ENCODE peak calls at places on chromosomes 13 and 19, in eight cellular contexts. One of them, this sample, is unnamed.

GRCh38 chr19:30228726-30229523 is 143.3 kb upstream of the ZNF536 start:
- DNase-seq in heart left ventricle: no peak
- DNase-seq in gastrocnemius medialis: no peak
- DNase-seq in tibial artery: no peak
- DNase-seq in fibroblast of pulmonary artery: peak; percentile 10
- DNase-seq in epithelial cell of esophagus: no peak
- DNase-seq in mucosa of descending colon: no peak
- DNase-seq in osteoblast: peak; percentile 86
- DNase-seq in this sample: peak; percentile 7

GRCh38 chr19:2329528-2329927 is 1.0 kb downstream of the SPPL2B start:
- DNase-seq in heart left ventricle: no peak
- DNase-seq in gastrocnemius medialis: no peak
- DNase-seq in tibial artery: no peak
- DNase-seq in fibroblast of pulmonary artery: no peak
- DNase-seq in epithelial cell of esophagus: no peak
- DNase-seq in mucosa of descending colon: peak; percentile 36
- DNase-seq in osteoblast: no peak
- DNase-seq in this sample: no peak

GRCh38 chr13:91298060-91298459 is 49.4 kb upstream of the MIR17HG start:
- DNase-seq in heart left ventricle: no peak
- DNase-seq in gastrocnemius medialis: no peak
- DNase-seq in tibial artery: no peak
- DNase-seq in fibroblast of pulmonary artery: no peak
- DNase-seq in epithelial cell of esophagus: no peak
- DNase-seq in mucosa of descending colon: no peak
- DNase-seq in osteoblast: no peak
- DNase-seq in this sample: no peak

GRCh38 chr13:67351915-67352314 is 121.8 kb upstream of the PCDH9 start:
- DNase-seq in heart left ventricle: no peak
- DNase-seq in gastrocnemius medialis: no peak
- DNase-seq in tibial artery: no peak
- DNase-seq in fibroblast of pulmonary artery: peak; percentile 30
- DNase-seq in epithelial cell of esophagus: peak; percentile 30
- DNase-seq in mucosa of descending colon: no peak
- DNase-seq in osteoblast: no peak
- DNase-seq in this sample: peak; percentile 12

GRCh38 chr19:51272183-51272817 is 21.4 kb downstream of the SIGLECL1 start:
- DNase-seq in heart left ventricle: no peak
- DNase-seq in gastrocnemius medialis: no peak
- DNase-seq in tibial artery: no peak
- DNase-seq in fibroblast of pulmonary artery: no peak
- DNase-seq in epithelial cell of esophagus: no peak
- DNase-seq in mucosa of descending colon: no peak
- DNase-seq in osteoblast: peak; percentile 41
- DNase-seq in this sample: no peak

GRCh38 chr13:23505007-23505406 is 65.2 kb upstream of the TNFRSF19 start:
- DNase-seq in heart left ventricle: no peak
- DNase-seq in gastrocnemius medialis: no peak
- DNase-seq in tibial artery: no peak
- DNase-seq in fibroblast of pulmonary artery: peak; percentile 28
- DNase-seq in epithelial cell of esophagus: peak; percentile 12
- DNase-seq in mucosa of descending colon: no peak
- DNase-seq in osteoblast: peak; percentile 57
- DNase-seq in this sample: peak; percentile 41

GRCh38 chr19:294819-295686 is 3.9 kb upstream of the PLPP2 start:
- DNase-seq in heart left ventricle: peak; percentile 73
- DNase-seq in gastrocnemius medialis: no peak
- DNase-seq in tibial artery: no peak
- DNase-seq in fibroblast of pulmonary artery: peak; percentile 29
- DNase-seq in epithelial cell of esophagus: peak; percentile 40
- DNase-seq in mucosa of descending colon: peak; percentile 59
- DNase-seq in osteoblast: peak; percentile 98
- DNase-seq in this sample: peak; percentile 10

GRCh38 chr13:46893221-46893620 is 3.6 kb downstream of the HTR2A start:
- DNase-seq in heart left ventricle: no peak
- DNase-seq in gastrocnemius medialis: no peak
- DNase-seq in tibial artery: no peak
- DNase-seq in fibroblast of pulmonary artery: no peak
- DNase-seq in epithelial cell of esophagus: no peak
- DNase-seq in mucosa of descending colon: no peak
- DNase-seq in osteoblast: no peak
- DNase-seq in this sample: no peak

GRCh38 chr19:5895409-5895808 is 8.2 kb downstream of the NDUFA11 start:
- DNase-seq in heart left ventricle: no peak
- DNase-seq in gastrocnemius medialis: no peak
- DNase-seq in tibial artery: no peak
- DNase-seq in fibroblast of pulmonary artery: no peak
- DNase-seq in epithelial cell of esophagus: no peak
- DNase-seq in mucosa of descending colon: no peak
- DNase-seq in osteoblast: peak; percentile 44
- DNase-seq in this sample: no peak

GRCh38 chr13:76523740-76524382 is 362.3 kb downstream of the KCTD12 start:
- DNase-seq in heart left ventricle: no peak
- DNase-seq in gastrocnemius medialis: no peak
- DNase-seq in tibial artery: no peak
- DNase-seq in fibroblast of pulmonary artery: no peak
- DNase-seq in epithelial cell of esophagus: no peak
- DNase-seq in mucosa of descending colon: no peak
- DNase-seq in osteoblast: no peak
- DNase-seq in this sample: no peak

GRCh38 chr19:45994989-45995714 is at the start of gene CCDC61:
- DNase-seq in heart left ventricle: peak; percentile 95
- DNase-seq in gastrocnemius medialis: peak; percentile 98
- DNase-seq in tibial artery: peak; percentile 95
- DNase-seq in fibroblast of pulmonary artery: peak; percentile 100
- DNase-seq in epithelial cell of esophagus: peak; percentile 99
- DNase-seq in mucosa of descending colon: peak; percentile 96
- DNase-seq in osteoblast: peak; percentile 99
- DNase-seq in this sample: peak; percentile 100

GRCh38 chr19:8036438-8037099 is 16.0 kb upstream of the CCL25 start:
- DNase-seq in heart left ventricle: no peak
- DNase-seq in gastrocnemius medialis: no peak
- DNase-seq in tibial artery: no peak
- DNase-seq in fibroblast of pulmonary artery: no peak
- DNase-seq in epithelial cell of esophagus: no peak
- DNase-seq in mucosa of descending colon: no peak
- DNase-seq in osteoblast: no peak
- DNase-seq in this sample: no peak

GRCh38 chr13:30978981-30979956 is 46.8 kb downstream of the TEX26 start:
- DNase-seq in heart left ventricle: no peak
- DNase-seq in gastrocnemius medialis: no peak
- DNase-seq in tibial artery: no peak
- DNase-seq in fibroblast of pulmonary artery: peak; percentile 25
- DNase-seq in epithelial cell of esophagus: peak; percentile 29
- DNase-seq in mucosa of descending colon: peak; percentile 77
- DNase-seq in osteoblast: no peak
- DNase-seq in this sample: no peak

GRCh38 chr13:28499579-28499978 is 4.7 kb upstream of the FLT1 start:
- DNase-seq in heart left ventricle: no peak
- DNase-seq in gastrocnemius medialis: no peak
- DNase-seq in tibial artery: no peak
- DNase-seq in fibroblast of pulmonary artery: no peak
- DNase-seq in epithelial cell of esophagus: peak; percentile 24
- DNase-seq in mucosa of descending colon: no peak
- DNase-seq in osteoblast: peak; percentile 81
- DNase-seq in this sample: peak; percentile 45

GRCh38 chr13:99347911-99348451 is 40.8 kb upstream of the GPR183 start:
- DNase-seq in heart left ventricle: no peak
- DNase-seq in gastrocnemius medialis: peak; percentile 71
- DNase-seq in tibial artery: no peak
- DNase-seq in fibroblast of pulmonary artery: no peak
- DNase-seq in epithelial cell of esophagus: no peak
- DNase-seq in mucosa of descending colon: no peak
- DNase-seq in osteoblast: no peak
- DNase-seq in this sample: no peak

GRCh38 chr19:57671124-57671895 is 2.6 kb downstream of the ZSCAN4 start:
- DNase-seq in heart left ventricle: no peak
- DNase-seq in gastrocnemius medialis: no peak
- DNase-seq in tibial artery: no peak
- DNase-seq in fibroblast of pulmonary artery: no peak
- DNase-seq in epithelial cell of esophagus: no peak
- DNase-seq in mucosa of descending colon: no peak
- DNase-seq in osteoblast: no peak
- DNase-seq in this sample: peak; percentile 7

GRCh38 chr19:7349231-7349591 is 474 bp downstream of the ARHGEF18 start:
- DNase-seq in heart left ventricle: no peak
- DNase-seq in gastrocnemius medialis: no peak
- DNase-seq in tibial artery: no peak
- DNase-seq in fibroblast of pulmonary artery: no peak
- DNase-seq in epithelial cell of esophagus: no peak
- DNase-seq in mucosa of descending colon: no peak
- DNase-seq in osteoblast: no peak
- DNase-seq in this sample: no peak

GRCh38 chr19:45402469-45403070 is 2.3 kb downstream of the PPP1R13L start:
- DNase-seq in heart left ventricle: peak; percentile 76
- DNase-seq in gastrocnemius medialis: no peak
- DNase-seq in tibial artery: no peak
- DNase-seq in fibroblast of pulmonary artery: no peak
- DNase-seq in epithelial cell of esophagus: peak; percentile 90
- DNase-seq in mucosa of descending colon: peak; percentile 52
- DNase-seq in osteoblast: peak; percentile 91
- DNase-seq in this sample: no peak

GRCh38 chr19:588758-589692 is 656 bp upstream of the HCN2 start:
- DNase-seq in heart left ventricle: peak; percentile 59
- DNase-seq in gastrocnemius medialis: no peak
- DNase-seq in tibial artery: no peak
- DNase-seq in fibroblast of pulmonary artery: no peak
- DNase-seq in epithelial cell of esophagus: no peak
- DNase-seq in mucosa of descending colon: no peak
- DNase-seq in osteoblast: no peak
- DNase-seq in this sample: no peak

GRCh38 chr13:25982908-25983307 is 68.9 kb downstream of the SHISA2 start:
- DNase-seq in heart left ventricle: no peak
- DNase-seq in gastrocnemius medialis: no peak
- DNase-seq in tibial artery: no peak
- DNase-seq in fibroblast of pulmonary artery: peak; percentile 6
- DNase-seq in epithelial cell of esophagus: peak; percentile 13
- DNase-seq in mucosa of descending colon: no peak
- DNase-seq in osteoblast: no peak
- DNase-seq in this sample: no peak

GRCh38 chr19:9498183-9498902 is at the start of gene ZNF560:
- DNase-seq in heart left ventricle: peak; percentile 51
- DNase-seq in gastrocnemius medialis: no peak
- DNase-seq in tibial artery: no peak
- DNase-seq in fibroblast of pulmonary artery: peak; percentile 27
- DNase-seq in epithelial cell of esophagus: peak; percentile 4
- DNase-seq in mucosa of descending colon: no peak
- DNase-seq in osteoblast: no peak
- DNase-seq in this sample: peak; percentile 21

GRCh38 chr13:69761581-69761980 is 346.0 kb upstream of the ATXN8OS start:
- DNase-seq in heart left ventricle: no peak
- DNase-seq in gastrocnemius medialis: no peak
- DNase-seq in tibial artery: no peak
- DNase-seq in fibroblast of pulmonary artery: no peak
- DNase-seq in epithelial cell of esophagus: no peak
- DNase-seq in mucosa of descending colon: no peak
- DNase-seq in osteoblast: no peak
- DNase-seq in this sample: no peak

GRCh38 chr19:28488006-28488405 is 724.9 kb downstream of the UQCRFS1 start:
- DNase-seq in heart left ventricle: no peak
- DNase-seq in gastrocnemius medialis: no peak
- DNase-seq in tibial artery: no peak
- DNase-seq in fibroblast of pulmonary artery: no peak
- DNase-seq in epithelial cell of esophagus: no peak
- DNase-seq in mucosa of descending colon: peak; percentile 57
- DNase-seq in osteoblast: no peak
- DNase-seq in this sample: no peak

GRCh38 chr13:53198017-53198416 is 169.4 kb downstream of the OLFM4 start:
- DNase-seq in heart left ventricle: no peak
- DNase-seq in gastrocnemius medialis: no peak
- DNase-seq in tibial artery: no peak
- DNase-seq in fibroblast of pulmonary artery: no peak
- DNase-seq in epithelial cell of esophagus: no peak
- DNase-seq in mucosa of descending colon: no peak
- DNase-seq in osteoblast: no peak
- DNase-seq in this sample: no peak
- TF ChIP-seq CTCF in heart left ventricle: no peak
- TF ChIP-seq CTCF in gastrocnemius medialis: no peak
- TF ChIP-seq CTCF in tibial artery: no peak
- TF ChIP-seq CTCF in fibroblast of pulmonary artery: no peak
- TF ChIP-seq CTCF in epithelial cell of esophagus: no peak
- TF ChIP-seq CTCF in mucosa of descending colon: no peak
- TF ChIP-seq CTCF in osteoblast: no peak
- TF ChIP-seq CTCF in this sample: no peak

GRCh38 chr19:13872695-13873389 is 4.1 kb upstream of the NANOS3 start:
- DNase-seq in heart left ventricle: no peak
- DNase-seq in gastrocnemius medialis: no peak
- DNase-seq in tibial artery: no peak
- DNase-seq in fibroblast of pulmonary artery: no peak
- DNase-seq in epithelial cell of esophagus: no peak
- DNase-seq in mucosa of descending colon: no peak
- DNase-seq in osteoblast: peak; percentile 91
- DNase-seq in this sample: no peak
- TF ChIP-seq CTCF in heart left ventricle: peak; percentile 17
- TF ChIP-seq CTCF in gastrocnemius medialis: no peak
- TF ChIP-seq CTCF in tibial artery: no peak
- TF ChIP-seq CTCF in fibroblast of pulmonary artery: no peak
- TF ChIP-seq CTCF in epithelial cell of esophagus: peak; percentile 20
- TF ChIP-seq CTCF in mucosa of descending colon: no peak
- TF ChIP-seq CTCF in osteoblast: peak; percentile 13
- TF ChIP-seq CTCF in this sample: no peak

DNA sequence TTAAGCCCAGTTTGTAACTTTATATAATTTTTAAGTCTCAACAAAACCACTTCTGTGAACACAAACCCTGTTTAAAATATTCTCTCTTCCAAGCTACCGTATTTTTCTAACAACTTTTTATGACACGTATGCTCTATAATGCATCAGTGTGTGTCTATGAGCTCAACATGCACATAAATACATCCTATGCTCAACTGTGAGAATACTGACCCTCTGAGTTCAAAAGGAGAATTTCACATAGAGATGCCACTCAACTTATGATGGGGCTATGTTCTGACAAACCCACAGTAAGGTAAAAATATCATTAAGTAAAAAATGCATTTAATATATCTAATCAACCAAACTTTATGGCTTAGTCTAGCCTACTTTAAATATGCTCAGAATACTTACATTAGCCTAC is 1139.7 kb upstream of the SPRY2 start:
- DNase-seq in heart left ventricle: no peak
- DNase-seq in gastrocnemius medialis: no peak
- DNase-seq in tibial artery: no peak
- DNase-seq in fibroblast of pulmonary artery: no peak
- DNase-seq in epithelial cell of esophagus: peak; percentile 38
- DNase-seq in mucosa of descending colon: no peak
- DNase-seq in osteoblast: no peak
- DNase-seq in this sample: no peak
- TF ChIP-seq CTCF in heart left ventricle: no peak
- TF ChIP-seq CTCF in gastrocnemius medialis: no peak
- TF ChIP-seq CTCF in tibial artery: no peak
- TF ChIP-seq CTCF in fibroblast of pulmonary artery: no peak
- TF ChIP-seq CTCF in epithelial cell of esophagus: peak; percentile 48
- TF ChIP-seq CTCF in mucosa of descending colon: no peak
- TF ChIP-seq CTCF in osteoblast: no peak
- TF ChIP-seq CTCF in this sample: no peak

DNA sequence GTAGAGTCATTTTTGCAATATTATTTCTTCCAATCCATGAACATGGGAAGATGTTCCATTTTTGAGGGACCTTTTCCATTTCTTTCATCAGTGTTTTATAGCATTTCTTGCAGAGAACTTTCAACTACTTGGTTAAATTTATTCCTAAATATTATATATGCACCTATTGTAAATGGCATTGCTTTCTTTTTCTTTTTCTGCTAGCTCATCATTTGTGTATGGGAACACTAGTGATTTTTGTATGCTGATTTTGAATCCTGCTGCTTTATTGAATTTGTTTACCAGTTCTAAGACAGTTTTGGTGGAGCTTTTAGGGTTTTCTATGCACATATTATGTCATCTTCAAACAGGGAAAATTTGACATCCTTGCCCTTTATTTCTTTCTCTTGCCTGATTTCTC is 7.2 kb upstream of the CYP4F2 start:
- DNase-seq in heart left ventricle: no peak
- DNase-seq in gastrocnemius medialis: no peak
- DNase-seq in tibial artery: no peak
- DNase-seq in fibroblast of pulmonary artery: no peak
- DNase-seq in epithelial cell of esophagus: no peak
- DNase-seq in mucosa of descending colon: no peak
- DNase-seq in osteoblast: no peak
- DNase-seq in this sample: no peak
- TF ChIP-seq CTCF in heart left ventricle: no peak
- TF ChIP-seq CTCF in gastrocnemius medialis: no peak
- TF ChIP-seq CTCF in tibial artery: no peak
- TF ChIP-seq CTCF in fibroblast of pulmonary artery: no peak
- TF ChIP-seq CTCF in epithelial cell of esophagus: no peak
- TF ChIP-seq CTCF in mucosa of descending colon: no peak
- TF ChIP-seq CTCF in osteoblast: no peak
- TF ChIP-seq CTCF in this sample: no peak

This sample was measured in fibroblast of mammary gland.